ENCODE peak calls at places on chromosome 1, in four cellular contexts. E, U, P and W are unnamed samples.

GRCh38 chr1:47660622-47661021 is 222.8 kb downstream of the FOXD2 start:
- DNase-seq in E (no peak), P (no peak), U (no peak), W (no peak)

GRCh38 chr1:29597861-29598260 is 361.5 kb downstream of the PTPRU start:
- DNase-seq in E (no peak), U (no peak), P (no peak), W (no peak)

GRCh38 chr1:107352850-107353249 is 212.0 kb downstream of the NTNG1 start:
- DNase-seq in P (no peak), E (no peak), U (no peak), W (no peak)

GRCh38 chr1:226967665-226968064 is 27.6 kb downstream of the COQ8A start:
- DNase-seq in U (no peak), P (no peak), E (no peak), W (peak)

GRCh38 chr1:24380508-24380907 is 33.1 kb downstream of the STPG1 start:
- DNase-seq in P (no peak), E (no peak), U (no peak), W (no peak)

GRCh38 chr1:66944330-66945274 is 19.8 kb downstream of the MIER1 start:
- DNase-seq in P (no peak), E (no peak), U (no peak), W (no peak)

GRCh38 chr1:180026556-180026955 is 71.9 kb downstream of the CEP350 start:
- DNase-seq in E (no peak), P (no peak), U (no peak), W (no peak)

GRCh38 chr1:244860078-244860477 is 4.3 kb downstream of the HNRNPU start:
- DNase-seq in E (no peak), P (no peak), U (no peak), W (no peak)

GRCh38 chr1:240086726-240087125 is 5.0 kb upstream of the FMN2 start:
- DNase-seq in P (no peak), E (no peak), U (no peak), W (no peak)

GRCh38 chr1:225882699-225883615 is 777 bp upstream of the TMEM63A start:
- DNase-seq in E (peak), U (peak), P (peak), W (peak)

GRCh38 chr1:92817986-92818764 is 13.7 kb upstream of the RPL5 start:
- DNase-seq in P (peak), U (no peak), E (peak), W (peak)